ENCODE peak calls at places on chromosomes 5 and 9, in six cellular contexts. One of them, this sample, is unnamed.

GRCh38 chr9:4792054-4792571 is 631 bp upstream of the RCL1 start:
- DNase-seq in foreskin fibroblast: no peak
- DNase-seq in hippocampal formation: no peak
- DNase-seq in COLO829: no peak
- DNase-seq in GM03348: no peak
- DNase-seq in astrocyte of the spinal cord: no peak
- DNase-seq in this sample: no peak

GRCh38 chr5:32506809-32507208 is 62.3 kb upstream of the ZFR start:
- DNase-seq in COLO829: no peak
- DNase-seq in hippocampal formation: no peak
- DNase-seq in astrocyte of the spinal cord: peak
- DNase-seq in foreskin fibroblast: peak
- DNase-seq in GM03348: peak
- DNase-seq in this sample: no peak

GRCh38 chr9:135524130-135524861 is 3.1 kb downstream of the LCN1 start:
- DNase-seq in COLO829: no peak
- DNase-seq in foreskin fibroblast: peak
- DNase-seq in astrocyte of the spinal cord: no peak
- DNase-seq in GM03348: peak
- DNase-seq in hippocampal formation: no peak
- DNase-seq in this sample: no peak

GRCh38 chr5:42950466-42951168 is 89.5 kb downstream of the ANXA2R start:
- DNase-seq in astrocyte of the spinal cord: peak
- DNase-seq in hippocampal formation: peak
- DNase-seq in foreskin fibroblast: peak
- DNase-seq in COLO829: peak
- DNase-seq in GM03348: peak
- DNase-seq in this sample: peak

GRCh38 chr9:87464110-87464991 is 33.3 kb upstream of the DAPK1 start:
- DNase-seq in COLO829: peak
- DNase-seq in foreskin fibroblast: no peak
- DNase-seq in astrocyte of the spinal cord: no peak
- DNase-seq in hippocampal formation: no peak
- DNase-seq in GM03348: no peak
- DNase-seq in this sample: no peak

GRCh38 chr5:169860585-169860984 is 119.7 kb downstream of the INSYN2B start:
- DNase-seq in astrocyte of the spinal cord: no peak
- DNase-seq in foreskin fibroblast: no peak
- DNase-seq in GM03348: no peak
- DNase-seq in hippocampal formation: no peak
- DNase-seq in COLO829: no peak
- DNase-seq in this sample: no peak

GRCh38 chr5:34496258-34496657 is 159.9 kb upstream of the RAI14 start:
- DNase-seq in COLO829: no peak
- DNase-seq in foreskin fibroblast: no peak
- DNase-seq in astrocyte of the spinal cord: no peak
- DNase-seq in GM03348: peak
- DNase-seq in hippocampal formation: no peak
- DNase-seq in this sample: no peak

GRCh38 chr5:171201285-171201684 is 107.8 kb upstream of the TLX3 start:
- DNase-seq in foreskin fibroblast: no peak
- DNase-seq in COLO829: no peak
- DNase-seq in hippocampal formation: no peak
- DNase-seq in astrocyte of the spinal cord: no peak
- DNase-seq in GM03348: no peak
- DNase-seq in this sample: no peak

GRCh38 chr9:72951520-72952393 is 1.1 kb downstream of the ALDH1A1 start:
- DNase-seq in foreskin fibroblast: no peak
- DNase-seq in GM03348: no peak
- DNase-seq in astrocyte of the spinal cord: no peak
- DNase-seq in hippocampal formation: no peak
- DNase-seq in COLO829: no peak
- DNase-seq in this sample: no peak

GRCh38 chr5:173764321-173765029 is 123.7 kb upstream of the CPEB4 start:
- DNase-seq in hippocampal formation: no peak
- DNase-seq in GM03348: peak
- DNase-seq in COLO829: peak
- DNase-seq in astrocyte of the spinal cord: peak
- DNase-seq in foreskin fibroblast: peak
- DNase-seq in this sample: peak

GRCh38 chr5:61256474-61256873 is 75.6 kb upstream of the ZSWIM6 start:
- DNase-seq in COLO829: no peak
- DNase-seq in astrocyte of the spinal cord: peak
- DNase-seq in foreskin fibroblast: no peak
- DNase-seq in hippocampal formation: no peak
- DNase-seq in GM03348: no peak
- DNase-seq in this sample: no peak

GRCh38 chr9:133727277-133727875 is 10.8 kb downstream of the SARDH start:
- DNase-seq in COLO829: no peak
- DNase-seq in foreskin fibroblast: no peak
- DNase-seq in astrocyte of the spinal cord: no peak
- DNase-seq in GM03348: no peak
- DNase-seq in hippocampal formation: no peak
- DNase-seq in this sample: no peak

GRCh38 chr9:131678499-131679111 is 61.3 kb downstream of the RAPGEF1 start:
- DNase-seq in COLO829: peak
- DNase-seq in astrocyte of the spinal cord: peak
- DNase-seq in foreskin fibroblast: peak
- DNase-seq in hippocampal formation: no peak
- DNase-seq in GM03348: peak
- DNase-seq in this sample: peak

GRCh38 chr9:108830292-108830691 is 25.5 kb downstream of the ACTL7B start:
- DNase-seq in GM03348: no peak
- DNase-seq in astrocyte of the spinal cord: no peak
- DNase-seq in COLO829: no peak
- DNase-seq in hippocampal formation: no peak
- DNase-seq in foreskin fibroblast: no peak
- DNase-seq in this sample: no peak

GRCh38 chr9:75010570-75010969 is 17.5 kb downstream of the CARNMT1 start:
- DNase-seq in COLO829: no peak
- DNase-seq in foreskin fibroblast: no peak
- DNase-seq in astrocyte of the spinal cord: no peak
- DNase-seq in hippocampal formation: no peak
- DNase-seq in GM03348: no peak
- DNase-seq in this sample: no peak

GRCh38 chr5:44997506-44997905 is 188.8 kb downstream of the MRPS30 start:
- DNase-seq in COLO829: no peak
- DNase-seq in astrocyte of the spinal cord: no peak
- DNase-seq in hippocampal formation: no peak
- DNase-seq in GM03348: no peak
- DNase-seq in foreskin fibroblast: no peak
- DNase-seq in this sample: no peak

GRCh38 chr5:154164182-154164581 is 26.4 kb upstream of the GALNT10 start:
- DNase-seq in hippocampal formation: no peak
- DNase-seq in GM03348: no peak
- DNase-seq in COLO829: no peak
- DNase-seq in astrocyte of the spinal cord: no peak
- DNase-seq in foreskin fibroblast: no peak
- DNase-seq in this sample: no peak

GRCh38 chr5:124401247-124402143 is 344.9 kb downstream of the ZNF608 start:
- DNase-seq in foreskin fibroblast: no peak
- DNase-seq in hippocampal formation: no peak
- DNase-seq in GM03348: no peak
- DNase-seq in COLO829: no peak
- DNase-seq in astrocyte of the spinal cord: no peak
- DNase-seq in this sample: no peak

GRCh38 chr5:133789428-133789827 is 177.1 kb upstream of the FSTL4 start:
- DNase-seq in foreskin fibroblast: no peak
- DNase-seq in astrocyte of the spinal cord: no peak
- DNase-seq in hippocampal formation: no peak
- DNase-seq in COLO829: no peak
- DNase-seq in GM03348: no peak
- DNase-seq in this sample: no peak

This sample was measured in keratinocyte.